ENCODE peak calls at places on chromosomes 16 and 17, in five cellular contexts. O, X, Q, L and S are unnamed samples.

GRCh38 chr17:76700627-76701470 is 9.9 kb downstream of the MXRA7 start:
- DNase-seq in O (peak; percentile 89), X (peak; percentile 80), Q (peak; percentile 37), L (peak; percentile 77), S (no peak)

GRCh38 chr17:2048805-2049204 is 6.1 kb upstream of the HIC1 start:
- DNase-seq in O (no peak), X (no peak), Q (no peak), L (no peak), S (no peak)

GRCh38 chr16:83162791-83163190 is 536.0 kb downstream of the CDH13 start:
- DNase-seq in O (no peak), X (no peak), Q (no peak), L (no peak), S (no peak)

GRCh38 chr16:68086336-68086821 is 1.2 kb downstream of the NFATC3 start:
- DNase-seq in O (no peak), X (no peak), Q (peak; percentile 69), L (peak; percentile 53), S (no peak)

GRCh38 chr17:42526031-42526444 is 10.0 kb upstream of the NAGLU start:
- DNase-seq in O (peak; percentile 78), X (no peak), Q (peak; percentile 66), L (peak; percentile 21), S (no peak)

GRCh38 chr17:7932483-7932891 is 481 bp downstream of the CNTROB start:
- DNase-seq in O (no peak), X (no peak), Q (peak; percentile 48), L (peak; percentile 24), S (peak; percentile 50)

GRCh38 chr17:75488693-75489510 is 26.4 kb downstream of the CASKIN2 start:
- DNase-seq in O (no peak), X (no peak), Q (no peak), L (no peak), S (no peak)

GRCh38 chr17:27489045-27489715 is 32.9 kb downstream of the KSR1 start:
- DNase-seq in O (peak; percentile 62), X (no peak), Q (no peak), L (peak; percentile 81), S (peak; percentile 70)

GRCh38 chr16:3155181-3155580 is 20.4 kb downstream of the ZNF213 start:
- DNase-seq in O (no peak), X (no peak), Q (no peak), L (no peak), S (no peak)

GRCh38 chr16:13909872-13910303 is 10.1 kb upstream of the ERCC4 start:
- DNase-seq in O (peak; percentile 69), X (no peak), Q (peak; percentile 13), L (peak; percentile 98), S (no peak)

GRCh38 chr16:50267151-50267631 is 840 bp downstream of the ADCY7 start:
- DNase-seq in O (no peak), X (peak; percentile 66), Q (no peak), L (no peak), S (no peak)

GRCh38 chr16:12985516-12985915 is 84.1 kb downstream of the SHISA9 start:
- DNase-seq in O (no peak), X (no peak), Q (no peak), L (no peak), S (no peak)

GRCh38 chr17:45345554-45346254 is 28.9 kb upstream of the MAP3K14 start:
- DNase-seq in O (peak; percentile 35), X (no peak), Q (peak; percentile 92), L (peak; percentile 98), S (no peak)

GRCh38 chr17:14756469-14756868 is 455.6 kb downstream of the HS3ST3B1 start:
- DNase-seq in O (no peak), X (no peak), Q (no peak), L (no peak), S (no peak)

GRCh38 chr17:60106377-60107059 is 27.8 kb upstream of the HEATR6 start:
- DNase-seq in O (no peak), X (no peak), Q (no peak), L (peak; percentile 52), S (no peak)

GRCh38 chr17:79991924-79992656 is 43.6 kb downstream of the TBC1D16 start:
- DNase-seq in O (peak; percentile 45), X (peak; percentile 39), Q (no peak), L (peak; percentile 59), S (no peak)
- TF ChIP-seq CTCF in O (peak; percentile 17), X (no peak), Q (no peak), L (no peak), S (peak; percentile 52)

DNA sequence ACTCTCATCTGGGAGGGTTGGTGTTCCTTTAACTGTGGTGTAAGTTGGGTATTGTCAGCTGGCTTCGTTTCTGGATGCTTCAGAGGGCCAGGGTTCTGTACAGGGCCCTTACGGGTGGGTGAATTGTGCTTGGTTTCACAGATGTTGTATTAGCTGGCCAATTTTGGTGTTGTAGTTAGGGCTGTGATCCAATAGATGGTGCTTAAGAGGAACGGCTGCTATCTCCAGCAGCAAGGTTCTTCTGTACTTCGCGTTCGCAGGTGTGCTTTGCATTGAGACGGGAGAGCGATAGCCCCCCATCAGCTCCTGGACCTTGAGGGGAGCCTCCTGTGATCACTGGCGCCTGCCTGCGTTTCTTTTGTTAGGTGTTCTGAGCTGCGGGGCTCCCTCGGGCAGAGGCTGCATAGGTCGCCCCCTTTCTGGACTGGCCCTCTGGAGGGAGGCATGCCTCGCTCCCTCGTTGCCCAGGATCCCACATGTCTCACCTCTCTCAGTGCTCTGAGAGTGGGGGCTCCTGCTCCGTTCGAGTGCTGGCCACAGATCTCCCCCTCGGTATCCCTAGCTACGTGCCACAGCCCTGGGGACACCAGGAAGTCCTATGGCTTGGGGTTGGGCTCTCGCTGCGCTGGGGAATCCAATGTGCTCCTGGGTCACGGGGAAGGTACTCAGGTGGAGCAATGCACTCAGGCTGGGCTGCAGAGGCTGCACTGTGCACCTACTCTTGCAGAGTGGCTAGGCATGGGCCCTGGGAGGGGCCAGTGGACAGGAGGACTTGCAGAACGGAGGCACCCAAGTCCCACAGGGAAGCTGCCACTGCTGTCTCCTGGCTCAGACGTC is 844 bp upstream of the PRDM7 start:
- DNase-seq in O (no peak), X (peak; percentile 52), Q (peak; percentile 7), L (peak; percentile 42), S (no peak)
- TF ChIP-seq CTCF in O (no peak), X (peak; percentile 16), Q (no peak), L (no peak), S (peak; percentile 50)

GRCh38 chr16:57381791-57382534 is 9.7 kb downstream of the CX3CL1 start:
- DNase-seq in O (no peak), X (no peak), Q (no peak), L (no peak), S (no peak)

GRCh38 chr16:57384248-57385070 is 12.2 kb downstream of the CX3CL1 start:
- DNase-seq in O (no peak), X (no peak), Q (no peak), L (no peak), S (peak; percentile 54)

GRCh38 chr16:57380671-57381462 is 8.6 kb downstream of the CX3CL1 start:
- DNase-seq in O (no peak), X (peak; percentile 64), Q (peak; percentile 68), L (no peak), S (no peak)

GRCh38 chr16:57383276-57384247 is 11.3 kb downstream of the CX3CL1 start:
- DNase-seq in O (no peak), X (peak; percentile 36), Q (no peak), L (peak; percentile 17), S (no peak)

DNA sequence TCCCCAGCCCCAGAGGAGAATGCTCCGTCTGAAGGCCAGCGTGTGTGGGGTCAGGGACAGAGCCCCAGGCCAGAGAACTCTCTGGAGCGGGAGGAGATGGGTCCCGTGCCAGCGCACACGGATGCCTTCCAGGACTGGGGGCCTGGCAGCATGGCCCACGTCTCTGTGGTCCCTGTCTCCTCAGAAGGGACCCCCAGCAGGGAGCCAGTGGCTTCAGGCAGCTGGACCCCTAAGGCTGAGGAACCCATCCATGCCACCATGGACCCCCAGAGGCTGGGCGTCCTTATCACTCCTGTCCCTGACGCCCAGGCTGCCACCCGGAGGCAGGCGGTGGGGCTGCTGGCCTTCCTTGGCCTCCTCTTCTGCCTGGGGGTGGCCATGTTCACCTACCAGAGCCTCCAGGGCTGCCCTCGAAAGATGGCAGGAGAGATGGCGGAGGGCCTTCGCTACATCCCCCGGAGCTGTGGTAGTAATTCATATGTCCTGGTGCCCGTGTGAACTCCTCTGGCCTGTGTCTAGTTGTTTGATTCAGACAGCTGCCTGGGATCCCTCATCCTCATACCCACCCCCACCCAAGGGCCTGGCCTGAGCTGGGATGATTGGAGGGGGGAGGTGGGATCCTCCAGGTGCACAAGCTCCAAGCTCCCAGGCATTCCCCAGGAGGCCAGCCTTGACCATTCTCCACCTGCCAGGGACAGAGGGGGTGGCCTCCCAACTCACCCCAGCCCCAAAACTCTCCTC is 10.4 kb downstream of the CX3CL1 start:
- DNase-seq in O (no peak), X (peak; percentile 33), Q (no peak), L (no peak), S (no peak)
- TF ChIP-seq CTCF in O (no peak), X (peak; percentile 11), Q (no peak), L (no peak), S (no peak)

GRCh38 chr16:66443269-66443652 is 16.2 kb downstream of the BEAN1 start:
- DNase-seq in O (no peak), X (no peak), Q (no peak), L (no peak), S (no peak)

GRCh38 chr16:66442502-66443268 is 15.6 kb downstream of the BEAN1 start:
- DNase-seq in O (no peak), X (no peak), Q (no peak), L (no peak), S (no peak)

GRCh38 chr16:66441586-66442375 is 14.7 kb downstream of the BEAN1 start:
- DNase-seq in O (no peak), X (no peak), Q (no peak), L (no peak), S (no peak)

GRCh38 chr16:66446737-66447136 is 19.6 kb downstream of the BEAN1 start:
- DNase-seq in O (no peak), X (no peak), Q (no peak), L (no peak), S (no peak)

DNA sequence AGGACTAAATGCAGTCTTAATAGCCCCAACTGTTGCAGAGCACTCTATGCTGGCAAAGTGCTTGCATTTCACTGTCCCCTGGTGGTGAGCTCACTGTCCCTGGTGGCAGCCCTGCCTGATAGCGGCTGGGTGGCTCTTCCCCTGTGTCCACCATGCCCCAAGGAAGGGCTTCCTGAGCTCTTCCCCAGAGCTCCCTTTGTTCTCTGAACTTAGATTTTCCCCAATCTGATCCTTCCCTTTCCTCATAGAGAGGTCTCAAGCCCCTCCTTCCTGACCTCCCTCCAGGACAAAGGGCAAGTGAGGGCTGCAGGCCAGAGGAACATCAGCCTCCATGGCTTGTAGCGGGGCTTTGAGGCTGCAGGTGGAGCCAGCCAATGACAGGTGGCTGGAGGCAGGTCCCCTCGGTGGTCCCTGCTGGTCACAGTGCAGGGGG is 17.0 kb downstream of the BEAN1 start:
- DNase-seq in O (no peak), X (no peak), Q (no peak), L (no peak), S (no peak)
- TF ChIP-seq CTCF in O (no peak), X (peak; percentile 26), Q (no peak), L (no peak), S (no peak)

DNA sequence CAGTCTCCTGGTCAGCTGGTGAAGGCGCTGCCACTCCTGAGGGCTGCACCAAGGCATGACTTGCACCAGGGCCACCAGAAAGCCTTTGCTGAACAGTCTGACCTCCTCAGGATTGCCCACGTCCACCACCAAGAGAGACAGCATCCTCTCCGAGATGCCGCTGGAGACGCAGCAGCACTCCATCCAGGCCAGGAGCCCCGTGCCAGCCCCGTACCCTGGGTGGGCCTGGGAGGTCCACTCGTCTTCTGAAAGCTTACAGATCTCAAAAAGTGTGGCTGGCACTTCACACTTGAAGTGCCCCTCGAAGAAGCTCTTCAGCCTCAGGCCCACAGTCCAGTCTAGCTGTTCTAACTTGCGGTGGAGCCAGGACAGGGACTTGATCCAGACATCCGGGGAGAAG is 6.7 kb downstream of the GEMIN4 start:
- DNase-seq in O (no peak), X (no peak), Q (no peak), L (no peak), S (no peak)
- TF ChIP-seq CTCF in O (no peak), X (no peak), Q (no peak), L (no peak), S (no peak)

GRCh38 chr17:6257339-6257738 is 177.6 kb downstream of the AIPL1 start:
- DNase-seq in O (no peak), X (no peak), Q (peak; percentile 88), L (peak; percentile 8), S (no peak)
- TF ChIP-seq CTCF in O (no peak), X (no peak), Q (no peak), L (no peak), S (no peak)